ENCODE peak calls at places on chromosome 21, in six cellular contexts. B is HT1080; M is GDM1; Y is HEK293T; R is activated CD8-positive, alpha-beta T cell treated with anti-CD3 and anti-CD28 coated beads for 36 hours; C is stimulated activated CD4-positive, alpha-beta T cell treated with anti-CD3 and anti-CD28 coated beads, Interleukin-12 subunit alpha, Interleukin-12 subunit beta, amount 100 ng/mL, for 24 hours. W is an unnamed sample.
A peak's percentile ranks its signal among the peaks of the same experiment; 100 is the strongest.

GRCh38 chr21:29098156-29098555 is 24.7 kb upstream of the CCT8 start:
- DNase-seq in C (no peak), Y (no peak), B (no peak), R (no peak), M (no peak), W (no peak)

GRCh38 chr21:30340714-30341573 is 3.5 kb upstream of the KRTAP27-1 start:
- DNase-seq in R (peak; percentile 43), B (peak; percentile 22), C (peak; percentile 5), M (no peak), Y (peak; percentile 56), W (no peak)

GRCh38 chr21:35377505-35378090 is 328.5 kb upstream of the RUNX1 start:
- DNase-seq in R (no peak), Y (no peak), C (no peak), B (peak; percentile 60), M (no peak), W (no peak)

GRCh38 chr21:25191141-25191540 is 416.1 kb downstream of the MRPL39 start:
- DNase-seq in B (no peak), Y (no peak), R (no peak), M (no peak), C (no peak), W (no peak)

GRCh38 chr21:46509760-46510159 is 51.1 kb downstream of the DIP2A start:
- DNase-seq in C (no peak), R (no peak), Y (no peak), M (no peak), B (no peak), W (no peak)

GRCh38 chr21:46327711-46328110 is 3.8 kb downstream of the PCNT start:
- DNase-seq in M (no peak), C (no peak), B (no peak), Y (no peak), R (no peak), W (no peak)

GRCh38 chr21:38272215-38272614 is 15.4 kb downstream of the KCNJ15 start:
- DNase-seq in M (no peak), B (no peak), C (no peak), Y (no peak), R (no peak), W (no peak)

GRCh38 chr21:46392921-46393320 is 65.8 kb upstream of the DIP2A start:
- DNase-seq in R (no peak), C (no peak), M (no peak), Y (no peak), B (no peak), W (no peak)

GRCh38 chr21:35338281-35338680 is 289.2 kb upstream of the RUNX1 start:
- DNase-seq in C (no peak), R (no peak), Y (no peak), B (no peak), M (no peak), W (no peak)

GRCh38 chr21:34345091-34345871 is 18.5 kb upstream of the KCNE2 start:
- DNase-seq in C (no peak), Y (no peak), B (no peak), M (no peak), R (no peak), W (no peak)

GRCh38 chr21:37166733-37167132 is 93.7 kb downstream of the TTC3 start:
- DNase-seq in R (no peak), B (peak; percentile 4), Y (no peak), M (no peak), C (no peak), W (no peak)

GRCh38 chr21:37687001-37687400 is 229.3 kb downstream of the KCNJ6 start:
- DNase-seq in M (no peak), C (no peak), Y (no peak), B (no peak), R (no peak), W (no peak)

GRCh38 chr21:17513214-17514123 is 626 bp downstream of the CXADR start:
- DNase-seq in B (no peak), C (no peak), Y (peak; percentile 49), R (peak; percentile 18), M (no peak), W (no peak)

GRCh38 chr21:28538987-28539622 is 453.6 kb downstream of the LTN1 start:
- DNase-seq in C (no peak), R (no peak), Y (no peak), M (no peak), B (peak; percentile 33), W (no peak)

GRCh38 chr21:37032877-37033471 is 26.5 kb downstream of the RIPPLY3 start:
- DNase-seq in M (no peak), B (peak; percentile 83), R (peak; percentile 11), Y (no peak), C (no peak), W (no peak)

GRCh38 chr21:43925096-43925481 is 60.1 kb downstream of the AGPAT3 start:
- DNase-seq in B (no peak), Y (no peak), R (no peak), M (no peak), C (no peak), W (no peak)

GRCh38 chr21:15065381-15066230 is 806 bp upstream of the NRIP1 start:
- DNase-seq in C (peak; percentile 64), B (peak; percentile 51), Y (peak; percentile 50), R (peak; percentile 87), M (peak; percentile 79), W (peak; percentile 85)

GRCh38 chr21:18340387-18340942 is 63.1 kb downstream of the TMPRSS15 start:
- DNase-seq in M (no peak), Y (no peak), C (no peak), B (peak; percentile 61), R (no peak), W (no peak)

GRCh38 chr21:36589352-36589971 is 109.5 kb upstream of the SIM2 start:
- DNase-seq in Y (peak; percentile 74), R (peak; percentile 56), B (peak; percentile 18), M (no peak), C (no peak), W (no peak)

GRCh38 chr21:17441370-17441769 is 71.5 kb upstream of the CXADR start:
- DNase-seq in Y (no peak), R (no peak), C (no peak), M (no peak), B (peak; percentile 32), W (no peak)

GRCh38 chr21:35529141-35529863 is 480.2 kb upstream of the RUNX1 start:
- DNase-seq in R (peak; percentile 7), B (no peak), Y (no peak), C (no peak), M (no peak), W (no peak)